ENCODE peak calls at places on chromosomes 7 and 10, in eight cellular contexts. Q is B cell, C is activated T-cell treated with anti-CD3 and anti-CD28 coated beads for 1 hour, P is H9, R is dorsolateral prefrontal cortex, D is hippocampal formation, H is C1 segment of cervical spinal cord, Y is EH. M is an unnamed sample.

GRCh38 chr10:20694296-20694695 is 202.8 kb downstream of the NEBL start:
- DNase-seq in Q (no peak), C (no peak), P (no peak), R (no peak), D (no peak), H (no peak), Y (no peak), M (peak)

GRCh38 chr7:47908726-47909125 is 39.5 kb downstream of the PKD1L1 start:
- DNase-seq in Q (no peak), C (no peak), P (no peak), R (no peak), D (no peak), H (no peak), Y (no peak), M (no peak)

GRCh38 chr10:59944339-59944935 is 38.1 kb upstream of the CCDC6 start:
- DNase-seq in Q (no peak), C (no peak), P (no peak), R (no peak), D (no peak), H (no peak), Y (no peak), M (no peak)

GRCh38 chr7:150375662-150376521 is 3.2 kb upstream of the ZNF775 start:
- DNase-seq in Q (peak), C (no peak), P (no peak), R (no peak), D (no peak), H (no peak), Y (no peak), M (no peak)

GRCh38 chr7:2070151-2070763 is 162.5 kb downstream of the MAD1L1 start:
- DNase-seq in Q (no peak), C (no peak), P (no peak), R (no peak), D (no peak), H (no peak), Y (peak), M (no peak)

GRCh38 chr10:114683162-114683561 is 25.1 kb upstream of the ABLIM1 start:
- DNase-seq in Q (no peak), C (no peak), P (no peak), R (no peak), D (no peak), H (no peak), Y (no peak), M (no peak)

GRCh38 chr7:4162845-4163564 is 519.1 kb upstream of the FOXK1 start:
- DNase-seq in Q (no peak), C (no peak), P (no peak), R (no peak), D (no peak), H (no peak), Y (no peak), M (no peak)

GRCh38 chr10:132064082-132064755 is 1.5 kb upstream of the JAKMIP3 start:
- DNase-seq in Q (no peak), C (no peak), P (no peak), R (peak), D (peak), H (peak), Y (no peak), M (no peak)

GRCh38 chr7:65832281-65832680 is 40.6 kb upstream of the VKORC1L1 start:
- DNase-seq in Q (no peak), C (no peak), P (peak), R (no peak), D (no peak), H (no peak), Y (peak), M (peak)

GRCh38 chr10:62919776-62920175 is 103.6 kb upstream of the EGR2 start:
- DNase-seq in Q (no peak), C (no peak), P (no peak), R (no peak), D (no peak), H (no peak), Y (no peak), M (no peak)

GRCh38 chr10:95172851-95173250 is 21.2 kb upstream of the ACSM6 start:
- DNase-seq in Q (no peak), C (no peak), P (no peak), R (no peak), D (no peak), H (no peak), Y (no peak), M (no peak)

GRCh38 chr7:85733163-85733915 is 546.5 kb upstream of the SEMA3D start:
- DNase-seq in Q (no peak), C (no peak), P (no peak), R (no peak), D (no peak), H (no peak), Y (peak), M (peak)

GRCh38 chr7:128059143-128059975 is 28.1 kb upstream of the LRRC4 start:
- DNase-seq in Q (no peak), C (no peak), P (no peak), R (no peak), D (no peak), H (no peak), Y (no peak), M (no peak)

GRCh38 chr7:2687338-2687869 is 598 bp upstream of the AMZ1 start:
- DNase-seq in Q (no peak), C (no peak), P (no peak), R (peak), D (no peak), H (no peak), Y (peak), M (no peak)

GRCh38 chr10:117653170-117653515 is 110.6 kb downstream of the EMX2 start:
- DNase-seq in Q (no peak), C (no peak), P (no peak), R (no peak), D (no peak), H (no peak), Y (peak), M (no peak)

GRCh38 chr10:14820010-14820774 is 17.6 kb downstream of the CDNF start:
- DNase-seq in Q (no peak), C (no peak), P (no peak), R (no peak), D (no peak), H (no peak), Y (peak), M (peak)

GRCh38 chr7:73717991-73718405 is 1.5 kb downstream of the STX1A start:
- DNase-seq in Q (peak), C (peak), P (no peak), R (no peak), D (no peak), H (no peak), Y (peak), M (no peak)

GRCh38 chr7:88291401-88292173 is 15.1 kb downstream of the STEAP4 start:
- DNase-seq in Q (no peak), C (no peak), P (no peak), R (no peak), D (no peak), H (no peak), Y (no peak), M (no peak)

GRCh38 chr7:143974457-143974856 is 19.8 kb downstream of the OR2F1 start:
- DNase-seq in Q (no peak), C (no peak), P (no peak), R (no peak), D (no peak), H (no peak), Y (peak), M (no peak)

GRCh38 chr10:23096814-23097549 is 1.6 kb downstream of the MSRB2 start:
- DNase-seq in Q (no peak), C (no peak), P (no peak), R (no peak), D (no peak), H (no peak), Y (peak), M (peak)

GRCh38 chr10:98963608-98964007 is 272.0 kb downstream of the HPSE2 start:
- DNase-seq in Q (no peak), C (no peak), P (no peak), R (no peak), D (no peak), H (no peak), Y (peak), M (peak)

GRCh38 chr10:111473361-111473760 is 396.5 kb downstream of the ADRA2A start:
- DNase-seq in Q (no peak), C (no peak), P (no peak), R (no peak), D (no peak), H (no peak), Y (no peak), M (no peak)

GRCh38 chr7:94511763-94512162 is 2.2 kb downstream of the CASD1 start:
- DNase-seq in Q (no peak), C (no peak), P (no peak), R (no peak), D (no peak), H (no peak), Y (no peak), M (no peak)

GRCh38 chr7:47552631-47553030 is 29.3 kb downstream of the TNS3 start:
- DNase-seq in Q (no peak), C (no peak), P (no peak), R (peak), D (no peak), H (no peak), Y (peak), M (no peak)

GRCh38 chr10:12961416-12961815 is 40.1 kb downstream of the CCDC3 start:
- DNase-seq in Q (no peak), C (no peak), P (no peak), R (no peak), D (no peak), H (no peak), Y (no peak), M (no peak)

GRCh38 chr10:79422178-79422892 is 23.1 kb downstream of the ZCCHC24 start:
- DNase-seq in Q (no peak), C (no peak), P (no peak), R (no peak), D (no peak), H (no peak), Y (peak), M (no peak)

GRCh38 chr10:35135861-35136260 is 9.2 kb downstream of the CREM start:
- DNase-seq in Q (no peak), C (no peak), P (no peak), R (no peak), D (no peak), H (no peak), Y (peak), M (no peak)

GRCh38 chr7:65216469-65216868 is 157.2 kb upstream of the ZNF92 start:
- DNase-seq in Q (peak), C (peak), P (peak), R (no peak), D (no peak), H (no peak), Y (peak), M (peak)

GRCh38 chr10:6678211-6678803 is 98.2 kb upstream of the PRKCQ start:
- DNase-seq in Q (peak), C (peak), P (peak), R (peak), D (peak), H (peak), Y (peak), M (peak)

GRCh38 chr10:17820943-17821342 is 11.8 kb downstream of the MRC1 start:
- DNase-seq in Q (no peak), C (no peak), P (no peak), R (no peak), D (no peak), H (no peak), Y (no peak), M (no peak)

GRCh38 chr10:93384006-93384405 is 98.1 kb downstream of the MYOF start:
- DNase-seq in Q (no peak), C (no peak), P (peak), R (no peak), D (no peak), H (no peak), Y (no peak), M (peak)

M was measured in mesendoderm.